ENCODE peak calls at places on chromosomes 12 and 14, in five cellular contexts. F, T, G, M and X are unnamed samples. For H3K36me3, the result is how much of the 10 kb centered on the place peaks cover.

GRCh38 chr12:41141076-41141475 is 47.0 kb upstream of the PDZRN4 start:
- DNase-seq in M (no peak), F (no peak), T (no peak), G (no peak), X (no peak)

GRCh38 chr12:100447405-100447804 is 26.3 kb upstream of the NR1H4 start:
- DNase-seq in F (no peak), G (no peak), T (no peak), M (no peak), X (no peak)

GRCh38 chr14:76644875-76645518 is 116.3 kb upstream of the VASH1 start:
- DNase-seq in G (peak), M (no peak), T (peak), F (peak), X (peak)

GRCh38 chr14:37973031-37973908 is 234.4 kb upstream of the SSTR1 start:
- DNase-seq in M (no peak), F (no peak), T (no peak), G (no peak), X (no peak)

GRCh38 chr12:14126692-14127091 is 145.3 kb upstream of the GRIN2B start:
- DNase-seq in M (no peak), T (no peak), F (no peak), G (no peak), X (no peak)

GRCh38 chr12:116353958-116354357 is 76.5 kb upstream of the MED13L start:
- DNase-seq in M (no peak), F (no peak), G (no peak), T (no peak), X (no peak)

GRCh38 chr14:73567951-73568885 is 795 bp upstream of the ACOT2 start:
- DNase-seq in M (no peak), F (no peak), G (peak), T (peak), X (no peak)

GRCh38 chr12:91401190-91401589 is 218.6 kb upstream of the DCN start:
- DNase-seq in T (no peak), G (no peak), F (no peak), M (no peak), X (no peak)

GRCh38 chr12:92079054-92079385 is 66.6 kb downstream of the BTG1 start:
- DNase-seq in M (no peak), F (no peak), T (peak), G (no peak), X (no peak)

GRCh38 chr12:989051-989450 is 2.0 kb upstream of the ERC1 start:
- DNase-seq in T (no peak), F (no peak), G (no peak), M (no peak), X (no peak)

GRCh38 chr12:85462888-85463287 is 182.9 kb downstream of the ALX1 start:
- DNase-seq in F (no peak), M (no peak), G (no peak), T (no peak), X (no peak)

GRCh38 chr12:32841061-32841460 is 55.5 kb downstream of the PKP2 start:
- DNase-seq in F (no peak), G (no peak), M (no peak), T (no peak), X (no peak)

GRCh38 chr14:89730692-89731091 is 223.8 kb downstream of the EFCAB11 start:
- DNase-seq in F (no peak), G (no peak), T (no peak), M (no peak), X (no peak)

GRCh38 chr14:75445958-75446357 is 18.1 kb downstream of the JDP2 start:
- DNase-seq in F (no peak), G (no peak), T (no peak), M (no peak), X (no peak)

GRCh38 chr12:69925291-69925690 is 100.3 kb downstream of the MYRFL start:
- DNase-seq in G (no peak), F (no peak), M (no peak), T (no peak), X (no peak)
- H2AFZ ChIP-seq in G (no peak), F (no peak), M (no peak), T (no peak), X (no peak)

GRCh38 chr14:22607291-22607690 is 9.2 kb downstream of the ABHD4 start:
- DNase-seq in T (peak), G (peak), M (no peak), F (no peak), X (no peak)
- H3K36me3 ChIP-seq in T (under half), G (half or more), M (under half), F (under half), X (under half)

DNA sequence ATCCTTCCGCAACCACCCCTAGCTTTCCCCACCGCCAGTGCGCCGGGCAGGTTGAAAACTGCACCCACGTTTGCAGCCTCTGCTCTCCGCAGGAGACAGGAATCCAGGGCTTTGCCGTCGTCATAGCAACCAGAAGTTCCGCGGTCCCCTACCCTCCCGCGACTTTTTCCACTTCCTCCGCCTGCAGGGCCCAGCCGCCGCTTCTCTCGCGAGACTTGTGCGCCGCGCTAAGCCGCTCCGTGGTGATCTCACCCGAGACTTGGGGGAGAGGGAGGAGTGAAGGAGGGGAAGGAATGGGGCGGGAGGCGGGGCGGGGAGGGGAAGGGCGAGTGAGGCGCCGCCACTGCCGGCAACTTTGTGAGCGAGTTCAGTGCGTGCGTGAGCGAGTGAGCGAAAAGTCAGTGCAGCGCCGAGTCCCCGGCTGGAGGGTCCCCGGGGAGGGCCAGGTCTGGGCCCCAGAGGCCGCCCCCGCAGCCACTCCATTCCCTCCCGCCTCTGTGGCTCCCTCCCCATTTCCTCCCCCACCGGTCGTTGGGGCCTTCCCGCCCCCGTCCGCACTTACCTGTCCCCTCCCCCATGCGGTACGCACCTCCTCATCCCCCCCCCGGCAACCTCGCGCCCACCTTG is 413.0 kb downstream of the PCNX1 start:
- DNase-seq in F (peak), M (peak), G (peak), T (peak), X (peak)
- TF ChIP-seq CTCF in F (no peak), M (peak), G (no peak), T (no peak), X (peak)

GRCh38 chr14:31774567-31774966 is 213.4 kb downstream of the NUBPL start:
- DNase-seq in T (no peak), M (no peak), F (no peak), G (no peak), X (no peak)
- H2AFZ ChIP-seq in T (no peak), M (no peak), F (no peak), G (no peak), X (no peak)

GRCh38 chr14:104738375-104739019 is 14.4 kb upstream of the SIVA1 start:
- DNase-seq in M (no peak), F (no peak), G (no peak), T (no peak), X (no peak)
- H3K36me3 ChIP-seq in M (under half), F (under half), G (under half), T (under half), X (under half)

GRCh38 chr12:108454539-108455139 is 60.4 kb upstream of the FICD start:
- DNase-seq in G (no peak), T (no peak), M (no peak), F (no peak), X (no peak)
- TF ChIP-seq CTCF in G (no peak), T (no peak), M (no peak), F (no peak), X (no peak)

DNA sequence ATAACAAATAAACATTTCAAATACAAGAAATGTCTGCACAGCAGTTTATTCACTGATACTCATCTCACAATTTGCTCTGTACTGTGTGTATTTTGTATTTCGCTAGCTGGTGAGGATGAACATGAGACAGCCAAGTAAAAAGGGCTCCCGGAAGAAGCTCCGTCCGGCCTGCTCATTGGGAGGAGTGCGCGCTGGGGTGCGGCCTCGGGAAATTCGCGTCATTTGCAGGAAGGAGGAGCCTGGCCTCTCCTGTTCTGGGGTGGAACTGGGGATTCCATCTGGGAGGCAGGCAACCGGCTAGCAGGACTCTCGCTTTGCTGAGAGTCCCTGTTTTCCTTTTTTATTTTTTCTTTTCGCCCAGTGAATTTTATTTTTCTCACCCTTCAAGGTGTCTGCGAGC is 368.4 kb upstream of the TMEM132C start:
- DNase-seq in M (no peak), F (no peak), G (no peak), T (no peak), X (no peak)
- H2AFZ ChIP-seq in M (no peak), F (no peak), G (no peak), T (no peak), X (no peak)